ENCODE peak calls at places on chromosomes 16 and 17, in five cellular contexts. One of them, this sample, is unnamed.

GRCh38 chr17:17810374-17811248 is 26.2 kb downstream of the SREBF1 start:
- DNase-seq in NCI-H524: no peak
- DNase-seq in midbrain: no peak
- DNase-seq in HCEC 1CT: no peak
- DNase-seq in germinal center: no peak
- DNase-seq in this sample: no peak

GRCh38 chr17:1454541-1454940 is 1.5 kb downstream of the CRK start:
- DNase-seq in NCI-H524: no peak
- DNase-seq in midbrain: no peak
- DNase-seq in HCEC 1CT: no peak
- DNase-seq in germinal center: no peak
- DNase-seq in this sample: no peak

GRCh38 chr16:84370723-84371552 is 2.6 kb downstream of the ATP2C2 start:
- DNase-seq in NCI-H524: no peak
- DNase-seq in midbrain: no peak
- DNase-seq in HCEC 1CT: no peak
- DNase-seq in germinal center: no peak
- DNase-seq in this sample: no peak

GRCh38 chr17:13947499-13947898 is 121.8 kb upstream of the COX10 start:
- DNase-seq in NCI-H524: no peak
- DNase-seq in midbrain: no peak
- DNase-seq in HCEC 1CT: no peak
- DNase-seq in germinal center: no peak
- DNase-seq in this sample: no peak

GRCh38 chr17:2466936-2467335 is 44.8 kb downstream of the METTL16 start:
- DNase-seq in NCI-H524: no peak
- DNase-seq in midbrain: no peak
- DNase-seq in HCEC 1CT: no peak
- DNase-seq in germinal center: no peak
- DNase-seq in this sample: no peak

GRCh38 chr17:37818689-37819088 is 73.8 kb upstream of the HNF1B start:
- DNase-seq in NCI-H524: no peak
- DNase-seq in midbrain: no peak
- DNase-seq in HCEC 1CT: no peak
- DNase-seq in germinal center: no peak
- DNase-seq in this sample: peak

GRCh38 chr16:55052335-55053070 is 121.8 kb downstream of the IRX5 start:
- DNase-seq in NCI-H524: no peak
- DNase-seq in midbrain: no peak
- DNase-seq in HCEC 1CT: no peak
- DNase-seq in germinal center: no peak
- DNase-seq in this sample: no peak

GRCh38 chr16:68380348-68380670 is 68.0 kb downstream of the SMPD3 start:
- DNase-seq in NCI-H524: no peak
- DNase-seq in midbrain: no peak
- DNase-seq in HCEC 1CT: no peak
- DNase-seq in germinal center: no peak
- DNase-seq in this sample: no peak

GRCh38 chr17:10772425-10773380 is 31.2 kb downstream of the TMEM238L start:
- DNase-seq in NCI-H524: peak
- DNase-seq in midbrain: peak
- DNase-seq in HCEC 1CT: no peak
- DNase-seq in germinal center: peak
- DNase-seq in this sample: peak

GRCh38 chr17:41413353-41413752 is 11.0 kb downstream of the KRT37 start:
- DNase-seq in NCI-H524: no peak
- DNase-seq in midbrain: no peak
- DNase-seq in HCEC 1CT: no peak
- DNase-seq in germinal center: no peak
- DNase-seq in this sample: no peak

GRCh38 chr17:69948406-69948805 is 126.6 kb upstream of the KCNJ16 start:
- DNase-seq in NCI-H524: no peak
- DNase-seq in midbrain: no peak
- DNase-seq in HCEC 1CT: no peak
- DNase-seq in germinal center: no peak
- DNase-seq in this sample: no peak

GRCh38 chr17:16243385-16243784 is 26.4 kb downstream of the PIGL start:
- DNase-seq in NCI-H524: no peak
- DNase-seq in midbrain: no peak
- DNase-seq in HCEC 1CT: no peak
- DNase-seq in germinal center: no peak
- DNase-seq in this sample: no peak

GRCh38 chr16:3401719-3402397 is 843 bp downstream of the ZNF174 start:
- DNase-seq in NCI-H524: no peak
- DNase-seq in midbrain: no peak
- DNase-seq in HCEC 1CT: no peak
- DNase-seq in germinal center: no peak
- DNase-seq in this sample: no peak

GRCh38 chr16:73214825-73215481 is 167.0 kb upstream of the ZFHX3 start:
- DNase-seq in NCI-H524: no peak
- DNase-seq in midbrain: no peak
- DNase-seq in HCEC 1CT: peak
- DNase-seq in germinal center: no peak
- DNase-seq in this sample: no peak

GRCh38 chr16:57480127-57480753 is 6.1 kb downstream of the DOK4 start:
- DNase-seq in NCI-H524: no peak
- DNase-seq in midbrain: no peak
- DNase-seq in HCEC 1CT: peak
- DNase-seq in germinal center: no peak
- DNase-seq in this sample: no peak

GRCh38 chr17:59353106-59353854 is 21.8 kb downstream of the YPEL2 start:
- DNase-seq in NCI-H524: no peak
- DNase-seq in midbrain: no peak
- DNase-seq in HCEC 1CT: no peak
- DNase-seq in germinal center: no peak
- DNase-seq in this sample: no peak

GRCh38 chr16:48384305-48384981 is 770 bp downstream of the SIAH1 start:
- DNase-seq in NCI-H524: peak
- DNase-seq in midbrain: peak
- DNase-seq in HCEC 1CT: peak
- DNase-seq in germinal center: peak
- DNase-seq in this sample: peak

GRCh38 chr17:43324205-43324893 is 74.4 kb upstream of the ARL4D start:
- DNase-seq in NCI-H524: no peak
- DNase-seq in midbrain: no peak
- DNase-seq in HCEC 1CT: no peak
- DNase-seq in germinal center: no peak
- DNase-seq in this sample: peak

GRCh38 chr16:80824623-80825364 is 20.4 kb upstream of the CDYL2 start:
- DNase-seq in NCI-H524: peak
- DNase-seq in midbrain: no peak
- DNase-seq in HCEC 1CT: peak
- DNase-seq in germinal center: peak
- DNase-seq in this sample: peak

GRCh38 chr16:15427648-15428239 is 6.6 kb upstream of the BMERB1 start:
- DNase-seq in NCI-H524: peak
- DNase-seq in midbrain: peak
- DNase-seq in HCEC 1CT: peak
- DNase-seq in germinal center: peak
- DNase-seq in this sample: no peak

This sample was measured in MM.1S.